ENCODE peak calls at places on chromosomes 12 and 14, in six cellular contexts. R is HFF-Myc, W is uterus, X is KBM-7, Q is occipital lobe, D is HuH-7.5. I is an unnamed sample.

GRCh38 chr12:111330800-111331752 is 37.8 kb downstream of the PHETA1 start:
- DNase-seq in X (peak), R (peak), D (peak), W (no peak), Q (no peak), I (peak)

GRCh38 chr12:50297027-50297426 is 13.7 kb upstream of the LIMA1 start:
- DNase-seq in X (no peak), R (no peak), W (no peak), Q (no peak), D (no peak), I (no peak)

GRCh38 chr14:52031781-52032180 is 37.1 kb downstream of the NID2 start:
- DNase-seq in D (no peak), X (no peak), R (no peak), Q (no peak), W (peak), I (no peak)

GRCh38 chr14:71621276-71621675 is 311.0 kb upstream of the RGS6 start:
- DNase-seq in R (no peak), X (no peak), D (no peak), W (no peak), Q (no peak), I (no peak)

GRCh38 chr14:60965402-60965801 is 15.5 kb downstream of the TRMT5 start:
- DNase-seq in Q (no peak), R (peak), W (no peak), X (no peak), D (no peak), I (no peak)

GRCh38 chr14:75277000-75277795 is 1.4 kb upstream of the FOS start:
- DNase-seq in W (peak), Q (peak), X (peak), R (no peak), D (peak), I (peak)

GRCh38 chr12:55955800-55956508 is 9.9 kb downstream of the PMEL start:
- DNase-seq in X (peak), D (peak), Q (no peak), W (no peak), R (no peak), I (peak)

GRCh38 chr14:105316968-105317498 is 2.5 kb downstream of the PACS2 start:
- DNase-seq in W (no peak), Q (no peak), R (no peak), X (no peak), D (no peak), I (no peak)

GRCh38 chr12:65100140-65100539 is 21.0 kb downstream of the WIF1 start:
- DNase-seq in X (peak), Q (no peak), W (no peak), D (no peak), R (no peak), I (peak)

GRCh38 chr14:69662636-69663321 is 51.4 kb downstream of the SUSD6 start:
- DNase-seq in Q (no peak), W (no peak), R (no peak), D (no peak), X (no peak), I (no peak)

GRCh38 chr12:121916719-121917118 is 1.7 kb upstream of the CFAP251 start:
- DNase-seq in R (no peak), X (peak), W (peak), D (no peak), Q (no peak), I (no peak)

GRCh38 chr12:105204127-105204526 is 31.8 kb downstream of the APPL2 start:
- DNase-seq in R (no peak), X (no peak), D (no peak), Q (no peak), W (no peak), I (no peak)

I was measured in HepG2.